ENCODE peak calls at places on chromosomes 2 and 18, in six cellular contexts. M, W, Y, R, S and K are unnamed samples.

GRCh38 chr2:47644351-47644750 is 138.6 kb upstream of the MSH6 start:
- DNase-seq in M (no peak), W (no peak), Y (no peak), R (no peak), S (no peak), K (no peak)

GRCh38 chr18:9135912-9136314 is 668 bp upstream of the ANKRD12 start:
- DNase-seq in M (no peak), W (no peak), Y (peak), R (no peak), S (peak), K (peak)

GRCh38 chr18:4040391-4041172 is 414.5 kb downstream of the DLGAP1 start:
- DNase-seq in M (no peak), W (no peak), Y (no peak), R (no peak), S (no peak), K (no peak)

GRCh38 chr2:209331291-209331844 is 92.5 kb upstream of the MAP2 start:
- DNase-seq in M (no peak), W (no peak), Y (peak), R (no peak), S (peak), K (no peak)

GRCh38 chr2:7838636-7839035 is 843.2 kb upstream of the ID2 start:
- DNase-seq in M (no peak), W (no peak), Y (no peak), R (no peak), S (no peak), K (no peak)

GRCh38 chr2:183035298-183035953 is 2.8 kb downstream of the NCKAP1 start:
- DNase-seq in M (no peak), W (no peak), Y (no peak), R (no peak), S (no peak), K (no peak)

GRCh38 chr2:64214281-64215115 is 70.3 kb upstream of the PELI1 start:
- DNase-seq in M (no peak), W (no peak), Y (peak), R (no peak), S (no peak), K (no peak)

GRCh38 chr2:3742743-3743142 is 39.4 kb downstream of the DCDC2C start:
- DNase-seq in M (no peak), W (no peak), Y (no peak), R (no peak), S (no peak), K (no peak)

GRCh38 chr2:225570000-225570399 is 170.5 kb downstream of the NYAP2 start:
- DNase-seq in M (no peak), W (no peak), Y (no peak), R (no peak), S (no peak), K (no peak)

GRCh38 chr2:45962522-45962921 is 311.0 kb downstream of the PRKCE start:
- DNase-seq in M (no peak), W (no peak), Y (no peak), R (peak), S (no peak), K (no peak)

GRCh38 chr2:73386894-73387636 is 1.4 kb downstream of the ALMS1 start:
- DNase-seq in M (no peak), W (no peak), Y (peak), R (no peak), S (no peak), K (no peak)

GRCh38 chr2:144475044-144475443 is 44.9 kb downstream of the ZEB2 start:
- DNase-seq in M (no peak), W (no peak), Y (no peak), R (no peak), S (no peak), K (no peak)

GRCh38 chr2:130261970-130262760 is 63.9 kb upstream of the TUBA3E start:
- DNase-seq in M (no peak), W (no peak), Y (no peak), R (no peak), S (no peak), K (no peak)

GRCh38 chr18:59540819-59541218 is 156.4 kb downstream of the CCBE1 start:
- DNase-seq in M (no peak), W (no peak), Y (no peak), R (no peak), S (no peak), K (no peak)

GRCh38 chr2:148922776-148923175 is 47.7 kb downstream of the KIF5C start:
- DNase-seq in M (no peak), W (no peak), Y (no peak), R (no peak), S (no peak), K (no peak)

GRCh38 chr18:42486296-42486695 is 531.3 kb downstream of the PIK3C3 start:
- DNase-seq in M (no peak), W (no peak), Y (no peak), R (no peak), S (no peak), K (no peak)

GRCh38 chr2:9201185-9201891 is 5.3 kb upstream of the ASAP2 start:
- DNase-seq in M (no peak), W (no peak), Y (no peak), R (no peak), S (no peak), K (no peak)

GRCh38 chr18:4802296-4802695 is 347.2 kb upstream of the DLGAP1 start:
- DNase-seq in M (no peak), W (no peak), Y (no peak), R (no peak), S (no peak), K (no peak)

GRCh38 chr2:31239842-31240198 is 5.9 kb downstream of the EHD3 start:
- DNase-seq in M (no peak), W (no peak), Y (no peak), R (no peak), S (no peak), K (no peak)

GRCh38 chr2:184346338-184346862 is 251.9 kb upstream of the ZNF804A start:
- DNase-seq in M (no peak), W (no peak), Y (no peak), R (no peak), S (no peak), K (no peak)

GRCh38 chr2:2826209-2826551 is 495.1 kb upstream of the MYT1L start:
- DNase-seq in M (no peak), W (no peak), Y (no peak), R (no peak), S (no peak), K (no peak)

GRCh38 chr2:1553671-1554295 is 140.5 kb downstream of the TPO start:
- DNase-seq in M (no peak), W (no peak), Y (no peak), R (no peak), S (peak), K (no peak)

GRCh38 chr18:63676526-63676925 is 14.8 kb upstream of the SERPINB3 start:
- DNase-seq in M (no peak), W (no peak), Y (peak), R (no peak), S (peak), K (peak)

GRCh38 chr2:36734304-36734703 is 37.8 kb downstream of the VIT start:
- DNase-seq in M (no peak), W (no peak), Y (no peak), R (no peak), S (no peak), K (no peak)

GRCh38 chr18:48002933-48003365 is 72.5 kb upstream of the SMAD2 start:
- DNase-seq in M (no peak), W (no peak), Y (no peak), R (peak), S (no peak), K (no peak)

GRCh38 chr18:43525149-43525548 is 247.9 kb upstream of the SYT4 start:
- DNase-seq in M (no peak), W (no peak), Y (no peak), R (no peak), S (no peak), K (no peak)

GRCh38 chr2:194559523-194559922 is 1097.5 kb upstream of the SLC39A10 start:
- DNase-seq in M (no peak), W (no peak), Y (no peak), R (no peak), S (no peak), K (no peak)

DNA sequence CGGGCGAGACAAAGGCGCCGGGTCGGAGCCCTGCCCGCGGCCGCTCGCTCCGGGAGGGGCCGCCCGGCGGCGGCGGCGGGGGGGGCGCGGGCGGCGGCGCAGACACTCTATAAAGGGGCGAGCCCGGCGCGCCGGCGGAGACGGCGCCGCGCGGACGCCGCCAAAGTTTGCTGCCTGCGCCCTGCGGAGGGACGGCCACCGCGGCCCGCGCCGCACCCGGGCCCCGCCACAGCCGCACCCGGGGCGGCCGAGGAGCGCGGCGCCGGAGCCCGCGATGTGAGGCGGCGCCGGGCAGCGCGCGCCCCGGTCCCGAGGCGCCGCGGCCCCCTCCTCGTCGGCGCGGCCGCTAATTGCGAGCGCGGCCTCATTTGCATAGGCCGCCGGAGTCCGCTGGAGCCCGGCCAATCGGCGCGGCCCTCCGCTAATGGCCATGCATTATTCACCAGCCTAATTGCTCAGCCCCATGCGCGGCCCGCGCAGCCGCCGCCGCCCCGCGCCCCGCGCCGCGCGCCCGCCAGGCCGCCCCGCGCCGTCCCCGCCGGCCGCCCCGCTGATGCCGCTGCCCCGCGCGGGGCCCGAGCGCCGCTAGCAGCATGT is at the start of gene SALL3:
- DNase-seq in M (no peak), W (no peak), Y (no peak), R (no peak), S (peak), K (no peak)
- H3K4me3 ChIP-seq in M (no peak), W (no peak), Y (no peak), R (no peak), S (peak), K (no peak)

DNA sequence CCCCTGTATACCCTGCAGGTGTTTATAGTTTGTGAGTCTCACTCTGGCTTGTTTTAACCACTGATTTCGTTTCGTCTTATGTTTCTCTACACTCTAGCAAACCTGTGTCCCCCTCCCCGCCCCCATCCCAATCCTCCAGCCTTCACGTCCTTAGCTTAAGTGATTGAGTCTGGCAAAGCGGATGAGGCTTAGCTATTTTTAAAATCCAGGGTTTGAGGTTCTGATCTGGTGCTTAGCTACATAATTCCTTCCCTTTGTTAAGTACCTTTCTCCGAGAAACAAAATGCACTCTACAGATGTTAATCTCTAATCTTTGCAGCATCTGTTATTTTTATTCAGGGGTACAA is 7.8 kb downstream of the AGAP1 start:
- DNase-seq in M (no peak), W (no peak), Y (no peak), R (no peak), S (no peak), K (no peak)
- H3K27ac ChIP-seq in M (no peak), W (no peak), Y (no peak), R (no peak), S (peak), K (no peak)

DNA sequence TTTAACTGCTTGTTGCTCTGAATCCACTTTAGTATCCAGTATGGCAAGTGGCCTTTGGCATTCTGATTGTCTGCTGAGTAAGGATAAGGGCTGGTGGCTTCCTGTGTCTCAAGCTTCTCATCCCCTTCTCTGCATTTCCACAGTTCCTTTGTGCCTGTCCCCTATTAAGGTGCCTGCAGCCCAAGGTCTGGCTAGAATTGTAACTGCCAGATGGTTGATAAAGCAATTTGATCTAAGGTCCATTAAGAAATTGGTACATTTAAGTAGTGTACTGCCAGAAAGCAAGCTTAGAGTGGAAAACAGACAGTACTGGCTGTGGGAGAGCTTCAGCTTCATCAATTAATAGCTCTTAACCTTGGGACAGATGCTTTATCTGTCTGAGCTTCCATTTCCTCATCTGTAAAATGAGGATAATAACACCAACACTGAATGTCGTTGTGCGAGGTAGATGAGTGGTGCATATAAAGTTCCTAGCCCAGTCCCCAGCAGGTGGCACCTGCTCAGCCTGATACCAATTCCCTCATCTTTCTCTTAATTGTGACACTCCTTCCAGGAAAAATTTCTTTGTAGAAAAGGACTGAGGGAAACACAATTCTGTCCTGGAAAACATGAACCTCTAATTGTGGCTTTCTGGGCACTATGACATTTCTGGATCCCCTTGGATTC is 570.6 kb upstream of the GCFC2 start:
- DNase-seq in M (no peak), W (no peak), Y (no peak), R (no peak), S (no peak), K (no peak)
- H3K4me3 ChIP-seq in M (no peak), W (no peak), Y (no peak), R (no peak), S (no peak), K (no peak)

GRCh38 chr2:167383610-167384194 is 495.4 kb downstream of the XIRP2 start:
- DNase-seq in M (no peak), W (no peak), Y (no peak), R (no peak), S (no peak), K (no peak)
- H3K27ac ChIP-seq in M (no peak), W (no peak), Y (no peak), R (no peak), S (no peak), K (no peak)

DNA sequence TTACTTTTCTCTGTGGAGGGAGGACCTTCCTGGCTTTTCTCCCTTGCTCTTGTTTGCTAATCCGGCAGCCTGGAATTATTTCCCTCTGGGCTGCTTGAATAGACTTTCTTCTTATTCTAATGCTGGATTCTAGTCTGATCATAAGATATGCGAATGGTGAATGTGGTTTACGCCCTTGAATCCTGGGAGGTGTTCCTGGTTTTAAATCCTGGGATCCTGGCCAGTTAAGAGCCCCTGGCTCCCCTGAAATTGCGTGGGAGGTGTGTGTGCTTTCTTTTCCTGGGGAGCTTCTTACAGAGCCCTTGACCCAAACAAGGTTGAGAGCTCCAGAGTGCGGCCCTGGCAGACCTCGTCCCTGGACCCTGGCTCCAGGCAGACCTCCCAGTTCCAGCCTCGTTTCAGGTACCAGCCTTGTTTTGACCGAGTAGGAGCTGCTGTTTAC is 2.8 kb downstream of the SH3BP4 start:
- DNase-seq in M (no peak), W (no peak), Y (no peak), R (no peak), S (peak), K (no peak)
- H3K4me3 ChIP-seq in M (no peak), W (no peak), Y (no peak), R (peak), S (peak), K (no peak)

GRCh38 chr2:230909841-230910545 is 15.0 kb downstream of the GPR55 start:
- DNase-seq in M (no peak), W (no peak), Y (no peak), R (no peak), S (no peak), K (no peak)

GRCh38 chr2:230906471-230907230 is 18.4 kb downstream of the GPR55 start:
- DNase-seq in M (no peak), W (no peak), Y (no peak), R (peak), S (no peak), K (no peak)

GRCh38 chr2:230907361-230908093 is 17.5 kb downstream of the GPR55 start:
- DNase-seq in M (no peak), W (no peak), Y (no peak), R (no peak), S (no peak), K (no peak)

GRCh38 chr2:230908595-230909191 is 16.3 kb downstream of the GPR55 start:
- DNase-seq in M (no peak), W (no peak), Y (no peak), R (no peak), S (no peak), K (peak)

DNA sequence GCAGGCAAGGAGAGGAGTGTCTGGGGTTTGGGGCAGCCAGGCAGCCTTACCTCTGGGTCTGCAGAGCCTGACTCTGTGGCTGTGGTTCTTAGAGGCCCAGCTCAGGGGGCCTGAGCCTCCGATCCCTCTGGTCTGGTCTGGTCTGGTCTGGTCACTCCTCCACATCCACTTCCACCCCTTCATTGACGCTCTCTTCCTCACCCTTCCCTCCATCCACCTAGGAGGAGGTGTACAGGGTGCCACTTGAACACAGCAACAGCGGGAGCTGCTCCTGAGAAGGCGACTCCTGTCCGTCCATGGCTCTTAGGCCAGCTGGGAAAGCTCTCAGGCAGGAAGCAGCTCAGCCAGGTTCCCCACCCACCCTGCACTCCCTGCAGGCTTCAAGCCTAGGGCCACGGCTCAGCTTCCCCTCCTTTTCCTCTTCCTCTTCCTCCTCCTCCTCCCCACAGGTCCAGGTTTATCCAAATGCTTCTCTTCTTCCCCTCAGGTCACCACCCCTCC is 16.9 kb downstream of the GPR55 start:
- DNase-seq in M (no peak), W (no peak), Y (no peak), R (no peak), S (no peak), K (no peak)
- H3K27ac ChIP-seq in M (no peak), W (no peak), Y (no peak), R (no peak), S (no peak), K (no peak)

DNA sequence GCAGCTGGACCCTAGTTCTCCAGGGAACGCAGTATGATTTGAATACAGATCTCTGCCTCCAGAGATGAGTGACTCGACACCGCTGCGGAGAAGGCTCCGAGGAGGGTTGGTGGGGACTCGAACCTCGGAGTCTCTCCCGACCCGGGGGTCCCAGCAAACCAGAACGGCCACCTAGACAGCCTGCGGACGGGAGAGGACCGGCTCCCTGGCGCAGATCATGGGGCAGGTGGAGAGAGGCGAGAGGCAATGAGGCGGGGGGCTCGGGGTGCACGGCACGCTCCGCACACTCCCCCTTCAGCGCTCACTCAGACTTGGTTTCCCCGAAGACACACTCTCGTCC is 12.6 kb downstream of the DYSF start:
- DNase-seq in M (no peak), W (no peak), Y (no peak), R (no peak), S (no peak), K (no peak)
- H3K4me3 ChIP-seq in M (peak), W (no peak), Y (no peak), R (peak), S (peak), K (peak)